ENCODE peak calls at places on chromosomes 16 and 17, in nine cellular contexts. T is mucosa of descending colon; P is ELF-1; G is stimulated activated CD8-positive, alpha-beta memory T cell treated with anti-CD3 and anti-CD28 coated beads, Interleukin-4, amount 100 ng/mL, for 1 hour; Z is hypothalamus; H is GM12878; J is anterior cingulate cortex; V is CD4-positive, alpha-beta T cell; U is activated T-cell treated with anti-CD3 and anti-CD28 coated beads, Interleukin-2, amount 50 U/mL, for 4 hours. S is an unnamed sample.

GRCh38 chr17:76843703-76844484 is 24.3 kb upstream of the MGAT5B start:
- DNase-seq in P (no peak), T (no peak), Z (no peak), U (no peak), V (no peak), J (no peak), H (no peak), G (no peak), S (no peak)

GRCh38 chr17:48259710-48260291 is 152.2 kb downstream of the SNX11 start:
- DNase-seq in H (no peak), Z (no peak), G (no peak), U (no peak), V (no peak), J (no peak), P (peak), T (no peak), S (no peak)

GRCh38 chr17:7466644-7467341 is 12.6 kb downstream of the ZBTB4 start:
- DNase-seq in J (no peak), H (no peak), P (no peak), U (no peak), Z (peak), T (no peak), G (no peak), V (no peak), S (peak)

GRCh38 chr17:67194134-67194533 is 50.9 kb downstream of the HELZ start:
- DNase-seq in J (no peak), H (no peak), G (no peak), V (no peak), Z (no peak), P (no peak), U (no peak), T (no peak), S (no peak)

GRCh38 chr16:67482260-67482924 is 955 bp downstream of the AGRP start:
- DNase-seq in H (no peak), Z (no peak), T (peak), P (no peak), V (no peak), J (no peak), G (no peak), U (no peak), S (no peak)

GRCh38 chr16:67541391-67542263 is 13.0 kb downstream of the RIPOR1 start:
- DNase-seq in G (no peak), P (peak), Z (no peak), J (no peak), V (no peak), T (no peak), H (no peak), U (no peak), S (no peak)

GRCh38 chr17:73705594-73705993 is 61.3 kb upstream of the SDK2 start:
- DNase-seq in G (no peak), V (no peak), H (no peak), U (no peak), Z (peak), J (peak), P (peak), T (no peak), S (no peak)

GRCh38 chr16:19366384-19366783 is 51.3 kb upstream of the TMC5 start:
- DNase-seq in Z (no peak), U (no peak), H (no peak), J (no peak), V (no peak), G (no peak), P (no peak), T (no peak), S (no peak)

GRCh38 chr16:15874745-15875314 is 13.6 kb downstream of the CEP20 start:
- DNase-seq in U (no peak), G (no peak), V (no peak), J (no peak), T (peak), Z (peak), H (no peak), P (peak), S (no peak)

GRCh38 chr17:30340957-30341356 is 7.1 kb upstream of the TMIGD1 start:
- DNase-seq in G (no peak), U (no peak), V (no peak), J (no peak), H (no peak), P (no peak), T (no peak), Z (no peak), S (no peak)

GRCh38 chr17:57726213-57726612 is 18.9 kb downstream of the CCDC182 start:
- DNase-seq in P (no peak), Z (no peak), G (no peak), V (no peak), J (no peak), U (no peak), H (no peak), T (no peak), S (no peak)

GRCh38 chr17:32350662-32351418 is 883 bp downstream of the ZNF207 start:
- DNase-seq in H (no peak), Z (no peak), P (no peak), U (peak), T (no peak), J (no peak), V (peak), G (no peak), S (no peak)

GRCh38 chr17:3985800-3986199 is 21.6 kb upstream of the ATP2A3 start:
- DNase-seq in H (no peak), V (no peak), P (no peak), Z (no peak), T (peak), G (no peak), U (no peak), J (no peak), S (peak)

GRCh38 chr17:72390675-72391501 is 270.1 kb downstream of the SOX9 start:
- DNase-seq in V (no peak), P (no peak), Z (no peak), H (no peak), U (no peak), T (no peak), G (no peak), J (no peak), S (no peak)

GRCh38 chr17:72182256-72182890 is 61.6 kb downstream of the SOX9 start:
- DNase-seq in G (no peak), T (peak), J (no peak), V (no peak), P (no peak), H (no peak), U (no peak), Z (no peak), S (no peak)

GRCh38 chr17:29931253-29931932 is 1.4 kb upstream of the SSH2 start:
- DNase-seq in V (peak), G (peak), Z (peak), J (peak), H (peak), U (peak), P (peak), T (peak), S (no peak)

GRCh38 chr16:65546353-65546791 is 424.5 kb upstream of the CDH11 start:
- DNase-seq in Z (no peak), J (no peak), P (peak), U (no peak), V (no peak), H (no peak), T (no peak), G (no peak), S (no peak)

GRCh38 chr16:56514845-56515244 is 5.0 kb downstream of the BBS2 start:
- DNase-seq in J (no peak), T (no peak), P (no peak), Z (no peak), H (no peak), G (no peak), V (no peak), U (no peak), S (no peak)